ENCODE peak calls at places on chromosomes 7 and 10, in eight cellular contexts. F is AG04449; M is RWPE1; T is transverse colon; W is CD8-positive, alpha-beta T cell; I is mesothelial cell of epicardium; L is fibroblast of lung; J is astrocyte. Z is an unnamed sample.

GRCh38 chr10:112952282-112952991 is 2.4 kb downstream of the TCF7L2 start:
- DNase-seq in L (no peak), M (no peak), T (peak; percentile 25), I (no peak), F (no peak), J (peak; percentile 18), W (no peak), Z (no peak)

GRCh38 chr10:63161592-63161991 is 28.5 kb downstream of the NRBF2 start:
- DNase-seq in T (no peak), F (no peak), L (no peak), W (no peak), J (no peak), I (no peak), M (no peak), Z (no peak)

GRCh38 chr7:99984593-99984992 is 8.8 kb upstream of the AZGP1 start:
- DNase-seq in J (no peak), W (no peak), M (no peak), F (no peak), I (no peak), T (no peak), L (no peak), Z (no peak)

GRCh38 chr10:132814469-132814856 is 28.5 kb upstream of the NKX6-2 start:
- DNase-seq in T (peak; percentile 0), F (no peak), I (no peak), M (no peak), J (no peak), W (no peak), L (no peak), Z (no peak)

GRCh38 chr10:79102056-79102874 is 33.5 kb downstream of the ZMIZ1 start:
- DNase-seq in W (no peak), M (peak; percentile 73), T (peak; percentile 64), F (no peak), J (peak; percentile 66), I (no peak), L (peak; percentile 71), Z (peak; percentile 56)

GRCh38 chr7:17608114-17608833 is 309.8 kb downstream of the AHR start:
- DNase-seq in F (no peak), I (no peak), T (no peak), M (no peak), J (peak; percentile 74), L (peak; percentile 66), W (no peak), Z (no peak)

GRCh38 chr7:155373359-155374273 is 75.9 kb downstream of the INSIG1 start:
- DNase-seq in F (no peak), L (peak; percentile 31), W (no peak), I (no peak), J (no peak), T (no peak), M (no peak), Z (no peak)

GRCh38 chr7:157480651-157481050 is 143.8 kb downstream of the DNAJB6 start:
- DNase-seq in F (no peak), J (no peak), M (no peak), L (no peak), W (peak; percentile 46), T (no peak), I (no peak), Z (no peak)

GRCh38 chr10:87658858-87659555 is 671 bp upstream of the PAPSS2 start:
- DNase-seq in J (no peak), T (no peak), L (no peak), I (no peak), F (no peak), W (no peak), M (no peak), Z (no peak)

GRCh38 chr7:28955356-28955722 is 2.8 kb downstream of the TRIL start:
- DNase-seq in F (no peak), T (no peak), J (no peak), L (no peak), W (no peak), M (no peak), I (no peak), Z (no peak)

GRCh38 chr7:37354661-37355131 is 94.0 kb downstream of the ELMO1 start:
- DNase-seq in T (peak; percentile 35), I (no peak), M (no peak), J (peak; percentile 8), F (no peak), W (no peak), L (peak; percentile 57), Z (no peak)

GRCh38 chr7:92641921-92642511 is 51.8 kb upstream of the FAM133B start:
- DNase-seq in W (no peak), I (no peak), F (peak; percentile 38), J (peak; percentile 85), L (peak; percentile 48), M (no peak), T (no peak), Z (no peak)

GRCh38 chr7:135662373-135663114 is at the start of gene STMP1:
- DNase-seq in T (peak; percentile 98), W (peak; percentile 99), L (peak; percentile 95), I (peak; percentile 94), M (peak; percentile 89), J (peak; percentile 93), F (peak; percentile 82), Z (peak; percentile 74)

GRCh38 chr10:86389441-86390193 is 23.0 kb upstream of the GRID1 start:
- DNase-seq in M (no peak), J (no peak), F (no peak), I (no peak), L (no peak), T (peak; percentile 70), W (peak; percentile 50), Z (no peak)

GRCh38 chr7:152583006-152583405 is 92.9 kb downstream of the XRCC2 start:
- DNase-seq in T (no peak), F (no peak), I (no peak), W (no peak), J (no peak), L (no peak), M (no peak), Z (no peak)

GRCh38 chr7:37944737-37945054 is 24.3 kb downstream of the EPDR1 start:
- DNase-seq in I (no peak), F (no peak), L (no peak), J (no peak), T (no peak), W (no peak), M (no peak), Z (no peak)

GRCh38 chr10:18610517-18610916 is 40.9 kb downstream of the NSUN6 start:
- DNase-seq in F (peak; percentile 17), L (peak; percentile 83), I (no peak), W (no peak), J (peak; percentile 86), M (peak; percentile 69), T (peak; percentile 35), Z (peak; percentile 66)

GRCh38 chr10:22086730-22087364 is 83.3 kb upstream of the DNAJC1 start:
- DNase-seq in F (peak; percentile 12), L (peak; percentile 87), W (no peak), M (peak; percentile 56), J (peak; percentile 36), I (peak; percentile 51), T (peak; percentile 66), Z (peak; percentile 3)

GRCh38 chr7:113128028-113128427 is 9.7 kb upstream of the SMIM30 start:
- DNase-seq in T (no peak), J (peak; percentile 18), F (no peak), L (no peak), W (no peak), I (no peak), M (peak; percentile 4), Z (no peak)

GRCh38 chr7:696426-697258 is 29.9 kb upstream of the DNAAF5 start:
- DNase-seq in W (no peak), M (no peak), J (no peak), L (no peak), T (no peak), F (no peak), I (no peak), Z (no peak)

GRCh38 chr7:158244873-158245723 is 342.5 kb downstream of the PTPRN2 start:
- DNase-seq in W (no peak), T (no peak), F (no peak), J (no peak), L (no peak), I (no peak), M (no peak), Z (no peak)

GRCh38 chr7:50342616-50343114 is 38.1 kb downstream of the IKZF1 start:
- DNase-seq in F (no peak), W (no peak), T (peak; percentile 58), I (no peak), L (no peak), J (no peak), M (no peak), Z (no peak)

GRCh38 chr7:32204361-32205018 is 134.3 kb upstream of the PDE1C start:
- DNase-seq in L (peak; percentile 73), M (peak; percentile 62), I (no peak), W (no peak), F (peak; percentile 40), J (peak; percentile 75), T (peak; percentile 54), Z (peak; percentile 54)

GRCh38 chr10:124239666-124240065 is 146.3 kb upstream of the CHST15 start:
- DNase-seq in W (no peak), L (no peak), M (no peak), J (no peak), T (peak; percentile 2), I (no peak), F (no peak), Z (no peak)
- TF ChIP-seq CTCF in W (no peak), L (no peak), M (no peak), J (no peak), T (no peak), I (no peak), F (no peak), Z (no peak)

DNA sequence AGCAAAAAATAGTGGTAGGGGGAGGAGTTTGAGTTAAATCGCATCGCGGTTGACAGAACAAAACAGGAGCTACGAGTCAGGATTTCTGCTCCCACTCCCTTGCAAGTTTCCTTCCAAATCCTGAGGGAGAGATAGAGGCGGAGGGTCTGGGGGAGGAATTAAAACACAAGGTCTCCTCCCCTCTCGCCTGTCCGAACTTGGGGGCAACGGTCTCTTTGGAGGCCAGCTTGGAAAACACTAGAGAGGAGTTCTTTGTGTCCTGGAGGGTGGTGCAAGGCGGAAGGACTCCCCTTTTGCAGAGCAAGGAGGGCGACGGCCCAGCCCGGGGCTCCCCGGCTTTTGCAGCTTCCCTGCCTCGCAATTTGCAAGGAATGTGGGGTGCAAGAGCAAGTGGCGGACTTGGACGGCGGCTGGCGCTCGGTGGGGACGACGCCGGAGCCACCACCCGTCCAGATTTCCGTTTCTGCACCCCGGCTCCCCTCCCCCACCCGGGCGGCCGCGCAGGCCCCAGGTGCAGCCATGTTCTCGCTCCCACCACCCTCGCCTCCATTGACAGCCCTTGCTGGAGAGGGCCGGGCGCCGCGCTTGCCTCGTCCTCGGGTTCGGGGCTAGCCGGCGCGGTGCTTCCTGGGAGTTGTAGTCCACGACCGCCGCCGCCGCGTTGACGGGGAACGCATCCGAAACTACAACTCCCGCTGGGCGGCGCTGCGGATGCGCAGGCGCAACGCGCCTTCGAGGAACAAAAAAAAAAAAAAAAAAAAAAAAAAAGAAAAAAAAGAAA is 417 bp upstream of the GTF2I start:
- DNase-seq in I (peak; percentile 99), T (peak; percentile 99), L (peak; percentile 96), J (peak; percentile 82), W (peak; percentile 99), M (peak; percentile 90), F (peak; percentile 67), Z (peak; percentile 76)
- TF ChIP-seq CTCF in I (no peak), T (peak; percentile 22), L (peak; percentile 6), J (no peak), W (no peak), M (no peak), F (peak; percentile 18), Z (peak; percentile 28)

GRCh38 chr10:50421026-50421719 is 169.9 kb upstream of the ASAH2 start:
- DNase-seq in T (peak; percentile 27), W (no peak), F (no peak), J (no peak), L (peak; percentile 38), I (no peak), M (peak; percentile 35), Z (no peak)
- TF ChIP-seq CTCF in T (peak; percentile 58), W (peak; percentile 51), F (peak; percentile 54), J (peak; percentile 74), L (peak; percentile 71), I (peak; percentile 49), M (peak; percentile 46), Z (peak; percentile 75)

GRCh38 chr7:66075590-66076458 is at the start of gene ASL:
- DNase-seq in L (peak; percentile 85), W (peak; percentile 89), F (no peak), I (peak; percentile 83), T (peak; percentile 97), M (peak; percentile 99), J (peak; percentile 75), Z (peak; percentile 56)
- TF ChIP-seq CTCF in L (no peak), W (no peak), F (no peak), I (no peak), T (no peak), M (no peak), J (no peak), Z (no peak)